ENCODE peak calls at places on chromosomes 5 and 9, in seven cellular contexts. U, L, J, M, S, F and I are unnamed samples.

GRCh38 chr9:7549261-7549660 is 250.3 kb downstream of the DMAC1 start:
- DNase-seq in S (peak), L (no peak), M (no peak), J (no peak), F (no peak), U (peak), I (no peak)

GRCh38 chr9:134550584-134550983 is 91.0 kb upstream of the COL5A1 start:
- DNase-seq in U (peak), L (no peak), M (no peak), J (no peak), S (no peak), F (no peak), I (no peak)

GRCh38 chr9:111633389-111633736 is 2.2 kb downstream of the DNAJC25 start:
- DNase-seq in L (no peak), S (no peak), U (no peak), F (no peak), M (no peak), J (no peak), I (no peak)

GRCh38 chr5:83899351-83899970 is 178.8 kb upstream of the HAPLN1 start:
- DNase-seq in M (no peak), F (no peak), S (no peak), J (no peak), U (no peak), L (no peak), I (no peak)

GRCh38 chr5:54902817-54903473 is 82.4 kb downstream of the ESM1 start:
- DNase-seq in M (no peak), U (no peak), L (no peak), J (peak), S (no peak), F (no peak), I (peak)

GRCh38 chr5:121581588-121581987 is 270.1 kb upstream of the FTMT start:
- DNase-seq in L (no peak), S (no peak), J (no peak), M (no peak), U (no peak), F (no peak), I (no peak)

GRCh38 chr5:170126061-170126460 is 20.4 kb downstream of the FOXI1 start:
- DNase-seq in J (no peak), U (no peak), S (no peak), F (no peak), L (no peak), M (no peak), I (no peak)

GRCh38 chr9:115730845-115731244 is 422.7 kb upstream of the PAPPA start:
- DNase-seq in F (no peak), U (no peak), S (no peak), J (peak), M (no peak), L (no peak), I (no peak)

GRCh38 chr9:136655244-136656225 is 7.2 kb upstream of the EGFL7 start:
- DNase-seq in M (no peak), J (no peak), S (peak), F (no peak), U (no peak), L (no peak), I (no peak)

GRCh38 chr5:77017668-77018067 is 12.5 kb upstream of the AGGF1 start:
- DNase-seq in L (no peak), F (no peak), J (no peak), U (no peak), M (no peak), S (no peak), I (no peak)

GRCh38 chr9:91037511-91038482 is 236.2 kb downstream of the SYK start:
- DNase-seq in U (no peak), F (peak), M (peak), J (peak), S (no peak), L (peak), I (no peak)

GRCh38 chr5:6362846-6363245 is 15.5 kb downstream of the MED10 start:
- DNase-seq in S (no peak), F (no peak), L (no peak), M (no peak), U (no peak), J (no peak), I (no peak)

GRCh38 chr9:123860603-123861002 is 69.3 kb downstream of the DENND1A start:
- DNase-seq in L (no peak), F (no peak), S (no peak), U (no peak), J (no peak), M (no peak), I (no peak)

GRCh38 chr5:61931236-61931635 is 374.8 kb upstream of the KIF2A start:
- DNase-seq in S (no peak), L (peak), M (no peak), F (no peak), U (no peak), J (no peak), I (peak)

GRCh38 chr5:14580037-14581034 is 1.3 kb upstream of the OTULINL start:
- DNase-seq in F (no peak), J (no peak), M (no peak), S (no peak), U (no peak), L (no peak), I (no peak)

GRCh38 chr9:16628421-16628820 is 242.0 kb downstream of the BNC2 start:
- DNase-seq in S (no peak), L (no peak), F (no peak), U (no peak), M (no peak), J (no peak), I (no peak)

GRCh38 chr5:32232441-32233219 is 58.5 kb upstream of the GOLPH3 start:
- DNase-seq in L (peak), M (peak), U (peak), S (peak), J (peak), F (no peak), I (peak)

GRCh38 chr5:168106008-168106761 is 185.3 kb upstream of the WWC1 start:
- DNase-seq in M (no peak), L (no peak), F (no peak), S (no peak), U (no peak), J (peak), I (peak)

GRCh38 chr5:80741015-80741414 is 86.2 kb upstream of the DHFR start:
- DNase-seq in S (no peak), J (no peak), F (no peak), L (no peak), U (no peak), M (no peak), I (no peak)

GRCh38 chr5:159725475-159725874 is 190.8 kb upstream of the ADRA1B start:
- DNase-seq in M (no peak), L (no peak), J (no peak), S (no peak), U (no peak), F (no peak), I (no peak)

GRCh38 chr9:35729700-35730485 is 2.1 kb downstream of the TLN1 start:
- DNase-seq in F (no peak), J (peak), U (peak), L (peak), S (peak), M (no peak), I (peak)

GRCh38 chr5:143217065-143217803 is 186.3 kb downstream of the NR3C1 start:
- DNase-seq in M (no peak), S (no peak), J (no peak), U (no peak), L (peak), F (no peak), I (peak)
- TF ChIP-seq CTCF in M (no peak), S (no peak), J (no peak), U (no peak), L (no peak), F (no peak), I (peak)

GRCh38 chr5:119339344-119339743 is 16.5 kb upstream of the TNFAIP8 start:
- DNase-seq in J (no peak), U (no peak), S (no peak), F (no peak), M (no peak), L (no peak), I (no peak)
- TF ChIP-seq CTCF in J (no peak), U (no peak), S (no peak), F (no peak), M (no peak), L (no peak), I (no peak)

GRCh38 chr9:96245399-96245798 is 56.6 kb downstream of the HSD17B3 start:
- DNase-seq in U (peak), J (no peak), S (no peak), M (no peak), L (no peak), F (no peak), I (no peak)
- TF ChIP-seq CTCF in U (peak), J (peak), S (no peak), M (no peak), L (no peak), F (no peak), I (peak)

GRCh38 chr5:151058301-151058700 is 22.5 kb downstream of the TNIP1 start:
- DNase-seq in J (no peak), S (no peak), F (no peak), U (no peak), M (no peak), L (no peak), I (no peak)
- TF ChIP-seq CTCF in J (no peak), S (no peak), F (no peak), U (no peak), M (no peak), L (peak), I (peak)

DNA sequence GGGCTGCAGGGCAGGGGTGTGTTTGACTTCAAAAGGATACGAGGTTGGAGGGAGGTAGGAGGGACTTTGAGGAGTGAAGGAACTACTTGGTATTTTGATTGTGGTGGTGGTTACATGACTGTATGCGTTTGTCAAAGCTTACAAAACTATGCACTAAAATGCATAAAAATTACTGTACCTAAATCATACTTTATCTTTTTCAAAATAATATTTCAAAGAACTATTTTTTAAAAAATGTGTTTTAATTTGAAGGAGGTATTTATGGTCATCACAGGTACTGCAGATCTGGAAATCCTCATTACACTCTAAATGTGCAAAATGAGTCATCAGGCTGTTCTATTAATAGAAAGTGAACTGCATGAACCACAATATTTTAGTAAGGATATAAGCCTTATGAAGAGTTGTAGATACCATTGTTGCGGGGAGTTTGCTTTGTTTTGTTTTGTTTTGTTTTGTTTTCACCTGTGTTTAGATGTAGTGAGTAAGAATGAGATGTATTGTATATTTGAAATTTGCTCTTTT is 116.9 kb downstream of the ARRDC3 start:
- DNase-seq in U (no peak), S (no peak), J (peak), L (peak), M (no peak), F (no peak), I (peak)
- TF ChIP-seq CTCF in U (no peak), S (no peak), J (peak), L (no peak), M (peak), F (peak), I (peak)

GRCh38 chr9:126599047-126599650 is 14.6 kb upstream of the LMX1B start:
- DNase-seq in U (peak), L (no peak), M (no peak), J (no peak), F (no peak), S (no peak), I (no peak)
- TF ChIP-seq CTCF in U (peak), L (peak), M (no peak), J (no peak), F (no peak), S (no peak), I (peak)